ENCODE peak calls at places on chromosome 7, in eight cellular contexts. N is anterior cingulate cortex; P is stimulated activated CD4-positive, alpha-beta T cell treated with anti-CD3 and anti-CD28 coated beads, Interleukin-2, amount 100 ng/mL, for 4 hours; H is A172; Y is NCI-H187; W is left colon; Q is T-helper 17 cell; F is body of pancreas. C is an unnamed sample.

GRCh38 chr7:151990567-151990966 is 34.3 kb downstream of the GALNTL5 start:
- DNase-seq in F (no peak), W (no peak), H (peak), Y (no peak), P (no peak), Q (no peak), N (no peak), C (no peak)

GRCh38 chr7:113460067-113460466 is 341.7 kb upstream of the SMIM30 start:
- DNase-seq in Y (no peak), W (no peak), P (no peak), Q (no peak), H (no peak), F (no peak), N (no peak), C (peak)

GRCh38 chr7:1291040-1291689 is 58.5 kb downstream of the UNCX start:
- DNase-seq in P (no peak), N (no peak), Q (no peak), F (no peak), W (no peak), H (no peak), Y (no peak), C (no peak)

GRCh38 chr7:145795132-145795531 is 321.5 kb upstream of the CNTNAP2 start:
- DNase-seq in P (no peak), F (no peak), Y (no peak), Q (no peak), N (no peak), H (no peak), W (no peak), C (no peak)

GRCh38 chr7:96685755-96686154 is 23.9 kb downstream of the SEM1 start:
- DNase-seq in F (no peak), H (no peak), W (no peak), Y (no peak), Q (no peak), N (no peak), P (no peak), C (no peak)

GRCh38 chr7:143049380-143049779 is 2.8 kb upstream of the OR6V1 start:
- DNase-seq in N (no peak), W (no peak), Y (no peak), F (no peak), Q (no peak), P (no peak), H (no peak), C (no peak)

GRCh38 chr7:17564678-17565209 is 266.3 kb downstream of the AHR start:
- DNase-seq in P (no peak), W (no peak), H (peak), F (no peak), Q (no peak), N (no peak), Y (no peak), C (no peak)

GRCh38 chr7:24851791-24852190 is 94.5 kb upstream of the GSDME start:
- DNase-seq in H (peak), P (no peak), W (no peak), F (no peak), Y (no peak), N (no peak), Q (no peak), C (no peak)

GRCh38 chr7:134941185-134941900 is 45.0 kb upstream of the AGBL3 start:
- DNase-seq in N (no peak), Y (no peak), H (peak), F (no peak), P (no peak), Q (no peak), W (no peak), C (no peak)

GRCh38 chr7:90723866-90724265 is 127.7 kb downstream of the CDK14 start:
- DNase-seq in P (no peak), N (no peak), Y (no peak), Q (no peak), F (no peak), W (no peak), H (peak), C (no peak)

GRCh38 chr7:2258661-2259365 is 16.8 kb downstream of the NUDT1 start:
- DNase-seq in Q (no peak), Y (no peak), N (no peak), F (no peak), H (no peak), W (no peak), P (no peak), C (no peak)

GRCh38 chr7:8277394-8277982 is 15.5 kb upstream of the ICA1 start:
- DNase-seq in W (no peak), H (no peak), F (no peak), N (no peak), P (no peak), Y (no peak), Q (no peak), C (peak)

GRCh38 chr7:41912851-41913580 is 210.1 kb upstream of the INHBA start:
- DNase-seq in H (no peak), W (no peak), Y (no peak), P (no peak), Q (no peak), N (no peak), F (no peak), C (no peak)

GRCh38 chr7:139896288-139896687 is 67.2 kb downstream of the TBXAS1 start:
- DNase-seq in F (no peak), Q (no peak), W (no peak), P (no peak), Y (no peak), N (no peak), H (no peak), C (no peak)

GRCh38 chr7:40811666-40812065 is 676.9 kb downstream of the SUGCT start:
- DNase-seq in W (no peak), H (no peak), Q (no peak), Y (no peak), P (no peak), N (no peak), F (no peak), C (no peak)

GRCh38 chr7:107559864-107560263 is 3.9 kb downstream of the COG5 start:
- DNase-seq in W (no peak), F (no peak), N (no peak), Y (no peak), P (no peak), Q (no peak), H (peak), C (no peak)

GRCh38 chr7:150357277-150357676 is 11.3 kb upstream of the REPIN1 start:
- DNase-seq in Q (peak), F (no peak), P (peak), Y (no peak), N (no peak), W (peak), H (peak), C (no peak)

GRCh38 chr7:82312646-82313045 is 130.9 kb downstream of the CACNA2D1 start:
- DNase-seq in Y (no peak), H (no peak), F (no peak), N (no peak), W (no peak), Q (no peak), P (no peak), C (no peak)

GRCh38 chr7:88243345-88243909 is 23.6 kb upstream of the SRI start:
- DNase-seq in Q (no peak), P (no peak), F (no peak), H (peak), W (no peak), Y (no peak), N (no peak), C (peak)

GRCh38 chr7:4028221-4028620 is 653.9 kb upstream of the FOXK1 start:
- DNase-seq in N (no peak), Q (no peak), F (no peak), Y (no peak), H (no peak), P (no peak), W (no peak), C (no peak)

GRCh38 chr7:132614428-132615076 is 38.3 kb upstream of the PLXNA4 start:
- DNase-seq in F (no peak), P (no peak), Y (no peak), H (no peak), Q (no peak), W (peak), N (peak), C (peak)

GRCh38 chr7:117041822-117042221 is 88.5 kb downstream of the ST7 start:
- DNase-seq in F (no peak), Y (no peak), Q (no peak), W (no peak), N (no peak), H (no peak), P (no peak), C (no peak)

GRCh38 chr7:116438274-116438673 is 61.3 kb upstream of the CAV2 start:
- DNase-seq in W (peak), Y (no peak), Q (no peak), N (no peak), H (peak), P (no peak), F (no peak), C (peak)

GRCh38 chr7:471191-471865 is 48.3 kb downstream of the PDGFA start:
- DNase-seq in N (no peak), Q (no peak), W (no peak), Y (no peak), F (no peak), H (no peak), P (no peak), C (no peak)

GRCh38 chr7:4809091-4809591 is 33.7 kb downstream of the AP5Z1 start:
- DNase-seq in H (no peak), F (no peak), P (peak), Q (no peak), W (no peak), N (no peak), Y (no peak), C (no peak)

GRCh38 chr7:128726673-128727072 is 12.5 kb upstream of the CALU start:
- DNase-seq in H (no peak), W (no peak), F (no peak), Q (no peak), N (no peak), P (no peak), Y (no peak), C (no peak)

GRCh38 chr7:95472521-95473160 is 13.1 kb upstream of the ASB4 start:
- DNase-seq in W (no peak), F (no peak), Q (no peak), P (no peak), H (peak), N (no peak), Y (no peak), C (no peak)

GRCh38 chr7:143248781-143249354 is 14.4 kb upstream of the GSTK1 start:
- DNase-seq in N (no peak), H (no peak), W (no peak), P (no peak), Y (no peak), Q (no peak), F (no peak), C (peak)

GRCh38 chr7:116802784-116803183 is 59.6 kb upstream of the CAPZA2 start:
- DNase-seq in H (peak), N (no peak), F (peak), W (no peak), Q (no peak), P (no peak), Y (no peak), C (peak)